ENCODE peak calls at places on chromosome 4, in seven cellular contexts. Q is choroid plexus epithelial cell, J is psoas muscle, C is tibial artery, W is left lung, D is stomach, I is tibial nerve. N is an unnamed sample.

GRCh38 chr4:153513596-153513995 is 47.4 kb downstream of the TMEM131L start:
- DNase-seq in W (no peak), D (no peak), C (no peak), J (no peak), Q (peak), I (no peak), N (peak)

GRCh38 chr4:108359936-108360681 is 191.4 kb upstream of the LEF1 start:
- DNase-seq in D (no peak), W (no peak), I (no peak), Q (no peak), J (no peak), C (no peak), N (no peak)

GRCh38 chr4:129239088-129239487 is 143.1 kb downstream of the C4orf33 start:
- DNase-seq in Q (peak), J (peak), I (no peak), C (no peak), D (no peak), W (no peak), N (peak)

GRCh38 chr4:187666634-187667033 is 328.9 kb upstream of the ZFP42 start:
- DNase-seq in D (no peak), J (no peak), W (no peak), Q (no peak), C (no peak), I (no peak), N (no peak)

GRCh38 chr4:162163892-162164759 is at the start of gene FSTL5:
- DNase-seq in C (peak), Q (peak), D (peak), I (peak), J (peak), W (peak), N (no peak)

GRCh38 chr4:159227378-159227777 is 124.5 kb downstream of the RAPGEF2 start:
- DNase-seq in J (no peak), Q (peak), W (no peak), D (no peak), I (no peak), C (no peak), N (no peak)

GRCh38 chr4:164350086-164350485 is 403.8 kb upstream of the SMIM31 start:
- DNase-seq in D (no peak), I (no peak), J (no peak), C (no peak), W (no peak), Q (no peak), N (no peak)

GRCh38 chr4:153594208-153594607 is 89.9 kb upstream of the TLR2 start:
- DNase-seq in I (no peak), D (no peak), Q (peak), J (no peak), W (no peak), C (no peak), N (peak)

GRCh38 chr4:57020467-57021101 is 41.9 kb downstream of the POLR2B start:
- DNase-seq in I (no peak), W (no peak), Q (peak), J (no peak), D (no peak), C (no peak), N (peak)

GRCh38 chr4:70927502-70928139 is 25.5 kb downstream of the MOB1B start:
- DNase-seq in W (no peak), Q (no peak), C (no peak), J (no peak), I (no peak), D (no peak), N (no peak)

GRCh38 chr4:81647388-81647787 is 175.7 kb upstream of the RASGEF1B start:
- DNase-seq in W (no peak), D (no peak), Q (no peak), I (no peak), C (no peak), J (no peak), N (no peak)

GRCh38 chr4:82517043-82517442 is 44.7 kb downstream of the TMEM150C start:
- DNase-seq in W (no peak), J (no peak), D (no peak), C (no peak), I (no peak), Q (peak), N (peak)

GRCh38 chr4:65089666-65090065 is 580.6 kb downstream of the EPHA5 start:
- DNase-seq in J (no peak), Q (peak), D (no peak), W (no peak), C (no peak), I (no peak), N (peak)

GRCh38 chr4:17111959-17112659 is 213.7 kb upstream of the LDB2 start:
- DNase-seq in W (no peak), J (no peak), I (no peak), C (no peak), Q (peak), D (no peak), N (no peak)

GRCh38 chr4:142493255-142493976 is 352.7 kb downstream of the INPP4B start:
- DNase-seq in I (no peak), C (no peak), W (no peak), D (no peak), Q (no peak), J (no peak), N (no peak)

GRCh38 chr4:7876096-7876993 is 63.3 kb downstream of the AFAP1 start:
- DNase-seq in W (no peak), C (no peak), J (no peak), I (no peak), Q (peak), D (no peak), N (peak)

GRCh38 chr4:5409980-5410618 is 298.3 kb downstream of the EVC2 start:
- DNase-seq in I (no peak), J (no peak), Q (no peak), D (no peak), W (no peak), C (no peak), N (no peak)

GRCh38 chr4:108240356-108240755 is 71.6 kb upstream of the LEF1 start:
- DNase-seq in J (no peak), D (no peak), W (no peak), I (no peak), C (no peak), Q (peak), N (peak)

GRCh38 chr4:14254252-14254651 is 626.7 kb upstream of the BOD1L1 start:
- DNase-seq in Q (peak), C (peak), D (peak), I (no peak), J (peak), W (peak), N (peak)

GRCh38 chr4:43757147-43757546 is 691.5 kb downstream of the KCTD8 start:
- DNase-seq in I (no peak), C (no peak), D (peak), J (no peak), Q (peak), W (no peak), N (no peak)

GRCh38 chr4:102612824-102613366 is 111.7 kb downstream of the NFKB1 start:
- DNase-seq in C (no peak), W (no peak), Q (no peak), I (no peak), J (no peak), D (no peak), N (no peak)

GRCh38 chr4:77196866-77197265 is 39.9 kb downstream of the CCNG2 start:
- DNase-seq in D (no peak), I (no peak), W (no peak), J (no peak), C (no peak), Q (no peak), N (no peak)

GRCh38 chr4:6335040-6335590 is 65.5 kb downstream of the WFS1 start:
- DNase-seq in C (no peak), I (no peak), Q (no peak), J (peak), W (no peak), D (no peak), N (no peak)

GRCh38 chr4:22707390-22707789 is 14.7 kb downstream of the GBA3 start:
- DNase-seq in Q (no peak), I (no peak), C (no peak), D (no peak), J (no peak), W (no peak), N (no peak)

GRCh38 chr4:112296949-112297483 is at the start of gene ALPK1:
- DNase-seq in J (no peak), Q (peak), D (no peak), W (no peak), C (no peak), I (no peak), N (peak)

GRCh38 chr4:4880492-4880891 is 21.0 kb downstream of the MSX1 start:
- DNase-seq in J (no peak), I (no peak), W (no peak), D (no peak), C (no peak), Q (peak), N (no peak)

GRCh38 chr4:11480683-11481082 is 52.0 kb upstream of the HS3ST1 start:
- DNase-seq in W (peak), I (no peak), Q (no peak), C (peak), J (no peak), D (no peak), N (peak)

GRCh38 chr4:128524311-128524710 is 236.7 kb upstream of the PGRMC2 start:
- DNase-seq in W (peak), C (peak), J (no peak), D (peak), I (no peak), Q (peak), N (peak)

GRCh38 chr4:53196872-53197759 is 168.7 kb downstream of the SCFD2 start:
- DNase-seq in I (no peak), W (no peak), Q (peak), C (no peak), D (no peak), J (no peak), N (peak)

GRCh38 chr4:112853662-112854256 is 195.7 kb upstream of the ANK2 start:
- DNase-seq in Q (peak), D (no peak), J (no peak), I (no peak), C (no peak), W (no peak), N (peak)

GRCh38 chr4:123505457-123506310 is 109.1 kb downstream of the SPRY1 start:
- DNase-seq in J (peak), D (peak), I (no peak), C (peak), Q (peak), W (peak), N (peak)
- TF ChIP-seq CTCF in J (no peak), D (no peak), I (no peak), C (no peak), Q (no peak), W (no peak), N (no peak)

GRCh38 chr4:123363729-123364128 is 32.9 kb upstream of the SPRY1 start:
- DNase-seq in D (no peak), C (no peak), W (no peak), J (no peak), I (no peak), Q (no peak), N (no peak)
- H3K4me3 ChIP-seq in D (no peak), C (no peak), W (no peak), J (no peak), I (no peak), Q (no peak), N (no peak)

DNA sequence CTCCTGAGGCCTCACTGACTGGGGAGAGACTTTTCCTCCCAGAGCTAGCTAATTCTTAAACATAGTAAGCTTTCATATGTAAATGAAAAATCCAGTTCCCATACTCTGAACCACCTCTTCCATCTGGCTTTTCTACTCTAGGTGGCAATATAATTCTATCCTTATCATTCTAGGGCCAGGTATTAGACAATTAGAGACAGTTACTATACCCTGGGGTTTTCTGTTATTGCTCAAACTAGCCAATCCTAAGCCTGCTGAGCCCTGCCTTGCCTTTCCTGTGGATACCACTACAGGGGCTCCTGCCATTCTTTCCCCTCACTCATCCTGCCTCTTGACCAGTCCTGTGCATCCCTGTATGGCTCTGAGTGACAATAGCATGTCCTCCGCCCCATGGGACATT is 552.0 kb downstream of the STIM2 start:
- DNase-seq in W (no peak), C (no peak), Q (no peak), J (no peak), I (no peak), D (no peak), N (no peak)
- TF ChIP-seq CTCF in W (no peak), C (no peak), Q (no peak), J (no peak), I (no peak), D (no peak), N (no peak)

GRCh38 chr4:181504846-181505374 is 738.3 kb upstream of the TENM3 start:
- DNase-seq in Q (no peak), W (no peak), D (no peak), C (no peak), J (no peak), I (no peak), N (no peak)

GRCh38 chr4:181498148-181498547 is 745.1 kb upstream of the TENM3 start:
- DNase-seq in D (no peak), Q (no peak), C (no peak), W (no peak), J (no peak), I (no peak), N (no peak)

GRCh38 chr4:181502611-181503010 is 740.6 kb upstream of the TENM3 start:
- DNase-seq in Q (no peak), C (no peak), W (no peak), I (no peak), D (no peak), J (no peak), N (no peak)

GRCh38 chr4:181509073-181509472 is 734.1 kb upstream of the TENM3 start:
- DNase-seq in D (no peak), C (no peak), W (no peak), I (no peak), Q (no peak), J (no peak), N (no peak)

DNA sequence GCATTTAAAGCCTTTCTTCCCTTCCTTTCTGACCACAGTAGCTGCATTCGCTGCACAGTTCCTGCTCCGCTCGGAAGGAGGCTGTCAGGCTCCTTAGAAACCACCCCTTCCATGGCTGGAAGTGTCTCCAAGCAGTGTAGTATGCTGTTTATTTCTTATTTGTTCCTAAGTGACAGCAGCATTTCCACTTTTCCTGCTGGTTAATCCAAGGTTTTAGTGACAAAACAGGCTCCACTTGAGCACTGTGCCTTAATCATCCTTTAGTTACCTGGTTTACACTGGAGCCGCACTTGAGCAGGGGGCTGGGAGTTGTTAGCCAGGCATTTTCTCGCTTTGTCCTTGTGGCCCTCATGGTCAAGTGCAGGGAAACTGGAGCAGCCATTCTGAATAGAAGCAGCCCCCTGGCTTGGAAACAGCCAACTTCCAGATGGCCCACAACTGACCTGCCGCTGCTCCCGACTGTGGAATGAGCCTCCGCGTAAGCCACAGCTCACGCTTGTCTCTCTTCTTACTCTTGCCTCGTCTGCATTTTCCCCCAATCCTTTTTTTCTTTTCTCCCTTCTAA is 739.3 kb upstream of the TENM3 start:
- DNase-seq in W (no peak), J (no peak), D (no peak), Q (no peak), I (no peak), C (no peak), N (no peak)
- H3K4me3 ChIP-seq in W (no peak), J (no peak), D (no peak), Q (no peak), I (no peak), C (no peak), N (no peak)

GRCh38 chr4:3465698-3466671 is 2.9 kb downstream of the DOK7 start:
- DNase-seq in D (no peak), Q (no peak), I (no peak), J (peak), W (no peak), C (no peak), N (no peak)
- TF ChIP-seq CTCF in D (no peak), Q (peak), I (no peak), J (peak), W (no peak), C (no peak), N (no peak)

GRCh38 chr4:119136541-119136940 is 909 bp downstream of the MYOZ2 start:
- DNase-seq in J (no peak), C (no peak), D (no peak), W (no peak), Q (peak), I (no peak), N (peak)
- H3K4me3 ChIP-seq in J (peak), C (no peak), D (no peak), W (no peak), Q (no peak), I (no peak), N (no peak)